ENCODE peak calls at places on chromosomes 7 and 10, in four cellular contexts. Y is left ventricle myocardium inferior, F is prostate gland, R is tibial nerve. L is an unnamed sample.

GRCh38 chr10:6135589-6136168 is 46.8 kb downstream of the RBM17 start:
- DNase-seq in Y (no peak), F (no peak), R (no peak), L (no peak)

GRCh38 chr7:139619367-139619657 is 95.8 kb downstream of the CLEC2L start:
- DNase-seq in R (no peak), Y (no peak), F (no peak), L (no peak)

GRCh38 chr10:58414270-58415041 is 29.2 kb downstream of the TFAM start:
- DNase-seq in F (no peak), R (peak; percentile 11), Y (no peak), L (peak; percentile 11)

GRCh38 chr10:120456626-120457430 is at the start of gene PLPP4:
- DNase-seq in F (no peak), Y (no peak), R (no peak), L (peak; percentile 65)

GRCh38 chr10:101769541-101770180 is 6.3 kb downstream of the FGF8 start:
- DNase-seq in F (no peak), R (no peak), Y (no peak), L (no peak)

GRCh38 chr7:27555670-27556069 is 107.0 kb downstream of the HIBADH start:
- DNase-seq in Y (no peak), R (no peak), F (no peak), L (no peak)

GRCh38 chr10:31000867-31001266 is 30.8 kb downstream of the ZNF438 start:
- DNase-seq in Y (no peak), R (no peak), F (no peak), L (no peak)

GRCh38 chr10:125377368-125377767 is 217.0 kb upstream of the CTBP2 start:
- DNase-seq in F (no peak), Y (no peak), R (no peak), L (no peak)

GRCh38 chr7:19066109-19066508 is 51.3 kb downstream of the TWIST1 start:
- DNase-seq in Y (no peak), R (no peak), F (no peak), L (no peak)

GRCh38 chr10:31401287-31401686 is 82.3 kb downstream of the ZEB1 start:
- DNase-seq in R (no peak), F (peak; percentile 5), Y (no peak), L (no peak)

GRCh38 chr10:81863771-81864170 is 11.2 kb upstream of the NRG3 start:
- DNase-seq in F (no peak), R (no peak), Y (no peak), L (no peak)

GRCh38 chr7:157335991-157336382 is 817 bp upstream of the DNAJB6 start:
- DNase-seq in Y (no peak), R (no peak), F (no peak), L (peak; percentile 26)

GRCh38 chr7:106057962-106058901 is 53.9 kb downstream of the SYPL1 start:
- DNase-seq in R (no peak), F (peak; percentile 98), Y (no peak), L (no peak)

GRCh38 chr10:125817318-125817946 is 5.6 kb downstream of the UROS start:
- DNase-seq in F (no peak), Y (no peak), R (no peak), L (no peak)

GRCh38 chr10:123157210-123157609 is 3.0 kb downstream of the BUB3 start:
- DNase-seq in R (no peak), F (no peak), Y (no peak), L (no peak)

GRCh38 chr10:79001082-79001885 is 67.5 kb upstream of the ZMIZ1 start:
- DNase-seq in Y (no peak), R (no peak), F (no peak), L (no peak)

GRCh38 chr10:104434601-104435000 is 81.0 kb downstream of the CFAP58 start:
- DNase-seq in Y (no peak), F (no peak), R (no peak), L (no peak)

GRCh38 chr7:151727579-151728285 is 149.2 kb downstream of the PRKAG2 start:
- DNase-seq in Y (peak; percentile 62), F (peak; percentile 58), R (peak; percentile 83), L (peak; percentile 81)

GRCh38 chr10:122557516-122557915 is 3.0 kb upstream of the DMBT1 start:
- DNase-seq in R (no peak), F (no peak), Y (no peak), L (no peak)

GRCh38 chr10:33719005-33719703 is 384.7 kb upstream of the NRP1 start:
- DNase-seq in R (no peak), F (no peak), Y (peak; percentile 18), L (no peak)

GRCh38 chr7:157851501-157852067 is 514.8 kb downstream of the DNAJB6 start:
- DNase-seq in Y (peak; percentile 67), R (peak; percentile 77), F (peak; percentile 63), L (no peak)

GRCh38 chr7:131538071-131538790 is 18.2 kb downstream of the PODXL start:
- DNase-seq in R (no peak), F (no peak), Y (no peak), L (no peak)

GRCh38 chr10:3036605-3037004 is 30.7 kb upstream of the PFKP start:
- DNase-seq in Y (no peak), F (no peak), R (no peak), L (no peak)

GRCh38 chr10:31507427-31507826 is 188.4 kb downstream of the ZEB1 start:
- DNase-seq in R (no peak), F (no peak), Y (no peak), L (no peak)

GRCh38 chr7:121202834-121203233 is 126.0 kb upstream of the WNT16 start:
- DNase-seq in Y (no peak), R (no peak), F (no peak), L (no peak)

GRCh38 chr10:44195120-44196007 is 189.5 kb downstream of the CXCL12 start:
- DNase-seq in F (peak; percentile 33), R (peak; percentile 57), Y (peak; percentile 46), L (peak; percentile 80)

GRCh38 chr10:101217450-101218281 is 11.6 kb downstream of the LBX1 start:
- DNase-seq in R (no peak), Y (no peak), F (no peak), L (no peak)

GRCh38 chr7:103680161-103681144 is 234.4 kb upstream of the SLC26A5 start:
- DNase-seq in R (no peak), Y (no peak), F (no peak), L (no peak)

GRCh38 chr10:69795242-69795934 is 6.3 kb upstream of the COL13A1 start:
- DNase-seq in Y (no peak), R (no peak), F (no peak), L (no peak)

GRCh38 chr10:113049881-113050280 is 99.8 kb downstream of the TCF7L2 start:
- DNase-seq in Y (no peak), F (no peak), R (no peak), L (no peak)

GRCh38 chr10:113051456-113051855 is 101.4 kb downstream of the TCF7L2 start:
- DNase-seq in R (no peak), Y (no peak), F (no peak), L (no peak)

GRCh38 chr10:113053881-113054280 is 103.8 kb downstream of the TCF7L2 start:
- DNase-seq in R (no peak), Y (no peak), F (no peak), L (no peak)

GRCh38 chr10:113053091-113053490 is 103.0 kb downstream of the TCF7L2 start:
- DNase-seq in Y (peak; percentile 42), F (no peak), R (no peak), L (no peak)

DNA sequence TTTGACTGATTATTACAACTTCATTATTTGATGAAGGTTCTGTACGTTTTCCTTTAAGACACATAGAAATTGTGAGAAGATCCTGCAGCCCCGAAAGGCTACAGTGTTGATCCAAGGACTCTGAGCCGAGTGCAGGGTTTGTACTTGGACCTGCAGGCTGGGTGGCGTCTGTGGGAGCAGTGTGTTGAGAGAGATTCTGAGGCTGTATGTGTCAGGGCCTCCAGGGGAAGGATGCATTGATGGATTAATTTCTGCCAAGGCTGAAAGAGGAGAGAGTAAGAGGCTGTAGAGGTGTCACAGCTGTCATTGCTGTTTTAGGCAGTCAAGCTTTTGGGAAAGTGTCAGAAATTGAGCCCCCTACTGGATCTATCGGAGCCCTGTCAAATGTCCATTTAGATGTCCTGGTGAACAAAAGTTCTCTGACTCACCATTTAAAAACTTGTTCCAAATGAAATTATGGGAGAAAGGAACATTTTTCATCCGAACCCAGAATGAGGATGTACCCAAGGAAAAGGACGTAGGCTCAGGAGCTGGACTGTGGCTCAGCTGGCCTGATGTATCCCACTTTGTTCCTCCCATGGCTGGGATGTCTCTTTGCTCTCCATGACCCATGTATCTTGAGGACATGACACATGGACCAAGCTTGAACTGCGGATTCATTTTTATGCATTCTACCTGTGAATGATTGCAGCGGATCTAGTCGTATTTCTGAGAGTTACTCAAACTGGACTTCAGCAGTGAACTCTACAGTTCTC is 102.2 kb downstream of the TCF7L2 start:
- DNase-seq in F (no peak), R (no peak), Y (no peak), L (no peak)
- TF ChIP-seq CTCF in F (no peak), R (peak; percentile 26), Y (peak; percentile 50), L (no peak)

GRCh38 chr7:108395442-108395841 is 60.8 kb downstream of the NRCAM start:
- DNase-seq in Y (no peak), F (no peak), R (no peak), L (no peak)
- H3K27ac ChIP-seq in Y (no peak overlapping the region), F (no peak overlapping the region), R (peak overlapping the region; percentile 74), L (no peak overlapping the region)

GRCh38 chr10:47380341-47381215 is 3.5 kb downstream of the ZNF488 start:
- DNase-seq in Y (no peak), F (no peak), R (no peak), L (no peak)
- H3K27me3 ChIP-seq in Y (peaks cover 62% of the 10 kb centered on the region), F (no peaks in the 10 kb centered on the region), R (no peaks in the 10 kb centered on the region), L (no peaks in the 10 kb centered on the region)

GRCh38 chr10:26486304-26486703 is 48.2 kb downstream of the APBB1IP start:
- DNase-seq in R (peak; percentile 28), Y (no peak), F (no peak), L (no peak)
- TF ChIP-seq CTCF in R (no peak), Y (no peak), F (no peak), L (no peak)

DNA sequence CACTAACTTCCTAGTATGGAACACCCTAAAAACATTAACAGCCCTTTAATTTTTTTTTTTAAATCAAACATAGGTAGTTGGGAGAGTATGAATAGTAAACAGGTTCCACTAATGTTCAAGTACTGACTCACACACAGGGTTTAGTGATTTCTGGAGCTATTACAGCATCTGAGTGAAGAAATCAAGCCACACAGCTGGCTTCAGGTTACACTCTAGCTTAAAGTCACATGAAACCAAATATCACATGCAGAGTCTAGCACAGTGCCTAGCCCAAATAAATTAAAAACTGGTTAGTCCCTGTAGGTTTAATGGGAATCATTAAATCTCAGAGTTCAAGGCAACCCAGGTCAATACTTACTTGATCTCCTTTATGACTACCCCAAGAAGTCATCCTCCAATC is 11.6 kb downstream of the PANK1 start:
- DNase-seq in F (no peak), R (no peak), Y (no peak), L (no peak)
- H3K27ac ChIP-seq in F (no peak overlapping the region), R (no peak overlapping the region), Y (no peak overlapping the region), L (no peak overlapping the region)

GRCh38 chr7:70405241-70405640 is 726.7 kb upstream of the GALNT17 start:
- DNase-seq in Y (no peak), F (no peak), R (no peak), L (no peak)
- H3K27me3 ChIP-seq in Y (no peaks in the 10 kb centered on the region), F (no peaks in the 10 kb centered on the region), R (no peaks in the 10 kb centered on the region), L (no peaks in the 10 kb centered on the region)